ENCODE peak calls at places on chromosomes 4 and X, in four cellular contexts. W is mesothelial cell of epicardium, D is Right ventricle myocardium inferior, P is ureter. G is an unnamed sample.
A peak's percentile ranks its signal among the peaks of the same experiment; 100 is the strongest.

GRCh38 chr4:15182600-15183222 is 180.4 kb downstream of the CPEB2 start:
- DNase-seq in P (no peak), D (no peak), W (no peak), G (no peak)

GRCh38 chrX:48945517-48946348 is 11.7 kb downstream of the OTUD5 start:
- DNase-seq in P (peak; percentile 54), W (no peak), D (no peak), G (no peak)

GRCh38 chr4:103099691-103100392 is at the start of gene BDH2:
- DNase-seq in W (no peak), P (peak; percentile 69), D (no peak), G (peak; percentile 88)

GRCh38 chr4:186728631-186729271 is 5.1 kb upstream of the FAT1 start:
- DNase-seq in D (no peak), W (no peak), P (no peak), G (no peak)

GRCh38 chrX:154804957-154805695 is at the start of gene MPP1:
- DNase-seq in D (peak; percentile 85), P (peak; percentile 70), W (peak; percentile 42), G (peak; percentile 67)

GRCh38 chrX:131821945-131822622 is 201.0 kb upstream of the STK26 start:
- DNase-seq in D (no peak), W (no peak), P (peak; percentile 89), G (no peak)

GRCh38 chr4:186820371-186820990 is 96.8 kb upstream of the FAT1 start:
- DNase-seq in P (peak; percentile 55), W (peak; percentile 56), D (peak; percentile 70), G (no peak)

GRCh38 chr4:42149004-42149403 is 3.5 kb downstream of the BEND4 start:
- DNase-seq in P (no peak), W (no peak), D (no peak), G (no peak)

GRCh38 chr4:172830295-172830764 is 338.3 kb upstream of the GALNT7 start:
- DNase-seq in D (no peak), W (no peak), P (no peak), G (no peak)

GRCh38 chrX:110135618-110136017 is 132.7 kb downstream of the TMEM164 start:
- DNase-seq in W (no peak), P (no peak), D (no peak), G (no peak)

GRCh38 chr4:31455612-31456011 is 735.4 kb downstream of the PCDH7 start:
- DNase-seq in D (no peak), P (no peak), W (no peak), G (no peak)

GRCh38 chr4:130812117-130812765 is 1716.3 kb downstream of the C4orf33 start:
- DNase-seq in D (no peak), P (no peak), W (no peak), G (no peak)

GRCh38 chrX:96407043-96407442 is 277.6 kb upstream of the DIAPH2 start:
- DNase-seq in D (no peak), W (no peak), P (peak; percentile 44), G (peak; percentile 16)

GRCh38 chrX:149527705-149528104 is 13.1 kb upstream of the EOLA1 start:
- DNase-seq in D (no peak), W (no peak), P (no peak), G (no peak)

GRCh38 chrX:73262991-73263390 is 48.3 kb upstream of the NAP1L2 start:
- DNase-seq in D (no peak), P (no peak), W (no peak), G (peak; percentile 4)

GRCh38 chrX:18973527-18974192 is 10.3 kb downstream of the PHKA2 start:
- DNase-seq in W (no peak), D (no peak), P (no peak), G (no peak)

GRCh38 chr4:42399393-42399792 is 2.1 kb downstream of the SHISA3 start:
- DNase-seq in P (no peak), D (no peak), W (no peak), G (no peak)

GRCh38 chr4:163587867-163588266 is 93.4 kb downstream of the TMA16 start:
- DNase-seq in P (no peak), D (no peak), W (no peak), G (no peak)

GRCh38 chr4:120843840-120844527 is 78.5 kb downstream of the PRDM5 start:
- DNase-seq in W (no peak), D (peak; percentile 55), P (no peak), G (no peak)

GRCh38 chr4:39319678-39320077 is 46.5 kb downstream of the RFC1 start:
- DNase-seq in W (no peak), P (no peak), D (no peak), G (no peak)

GRCh38 chrX:111131572-111131971 is 35.6 kb downstream of the PAK3 start:
- DNase-seq in D (no peak), P (no peak), W (no peak), G (no peak)

GRCh38 chr4:110442309-110442708 is 33.6 kb upstream of the ENPEP start:
- DNase-seq in D (no peak), W (no peak), P (no peak), G (no peak)

GRCh38 chrX:39261446-39262147 is 460.3 kb downstream of the MID1IP1 start:
- DNase-seq in D (no peak), W (no peak), P (no peak), G (peak; percentile 41)

GRCh38 chr4:7759221-7759620 is 180.4 kb downstream of the AFAP1 start:
- DNase-seq in P (no peak), W (no peak), D (no peak), G (no peak)

G was measured in NCI-H446.